ENCODE peak calls at places on chromosomes 1 and 21, in four cellular contexts. O, E, A and G are unnamed samples.

GRCh38 chr1:115679141-115679611 is 37.4 kb downstream of the VANGL1 start:
- DNase-seq in O (no peak), E (no peak), A (peak; percentile 74), G (peak; percentile 41)

GRCh38 chr1:119964673-119965363 is 68.5 kb upstream of the ADAM30 start:
- DNase-seq in O (no peak), E (no peak), A (peak; percentile 80), G (no peak)

GRCh38 chr1:73176902-73177301 is 894.6 kb upstream of the NEGR1 start:
- DNase-seq in O (no peak), E (no peak), A (no peak), G (no peak)

GRCh38 chr1:2050793-2051682 is 827 bp downstream of the PRKCZ start:
- DNase-seq in O (no peak), E (no peak), A (no peak), G (no peak)

GRCh38 chr1:186864296-186864695 is 35.5 kb downstream of the PLA2G4A start:
- DNase-seq in O (no peak), E (no peak), A (peak; percentile 34), G (no peak)

GRCh38 chr1:11753555-11754208 is 8.3 kb upstream of the C1orf167 start:
- DNase-seq in O (no peak), E (no peak), A (peak; percentile 12), G (no peak)

GRCh38 chr21:36532769-36533467 is 53.0 kb upstream of the CLDN14 start:
- DNase-seq in O (no peak), E (no peak), A (no peak), G (no peak)

GRCh38 chr1:193479187-193479586 is 292.8 kb upstream of the B3GALT2 start:
- DNase-seq in O (no peak), E (no peak), A (no peak), G (peak; percentile 90)

GRCh38 chr21:41187537-41188025 is 19.6 kb downstream of the BACE2 start:
- DNase-seq in O (no peak), E (no peak), A (no peak), G (no peak)

GRCh38 chr1:182616130-182617074 is 12.2 kb upstream of the RGS16 start:
- DNase-seq in O (no peak), E (no peak), A (peak; percentile 86), G (peak; percentile 96)

GRCh38 chr1:172585348-172585747 is 52.4 kb downstream of the SUCO start:
- DNase-seq in O (no peak), E (no peak), A (peak; percentile 80), G (no peak)

GRCh38 chr1:29621826-29622435 is 385.6 kb downstream of the PTPRU start:
- DNase-seq in O (no peak), E (no peak), A (no peak), G (no peak)

GRCh38 chr1:181077576-181078242 is 10.8 kb upstream of the IER5 start:
- DNase-seq in O (no peak), E (no peak), A (peak; percentile 31), G (no peak)

GRCh38 chr1:97365026-97365425 is 555.8 kb downstream of the DPYD start:
- DNase-seq in O (no peak), E (no peak), A (no peak), G (no peak)

GRCh38 chr21:22993144-22993543 is 1994.9 kb downstream of the NCAM2 start:
- DNase-seq in O (no peak), E (no peak), A (no peak), G (no peak)

GRCh38 chr1:21305900-21306189 is 15.6 kb upstream of the ECE1 start:
- DNase-seq in O (no peak), E (no peak), A (no peak), G (no peak)

GRCh38 chr1:241518447-241519307 is 878 bp downstream of the FH start:
- DNase-seq in O (peak; percentile 42), E (no peak), A (peak; percentile 31), G (peak; percentile 42)

GRCh38 chr1:100524355-100524754 is 13.6 kb upstream of the GPR88 start:
- DNase-seq in O (no peak), E (no peak), A (no peak), G (no peak)

GRCh38 chr1:82979593-82980230 is 1019.2 kb downstream of the TTLL7 start:
- DNase-seq in O (no peak), E (no peak), A (no peak), G (peak; percentile 65)

GRCh38 chr1:200038645-200038986 is 11.1 kb downstream of the NR5A2 start:
- DNase-seq in O (peak; percentile 60), E (no peak), A (no peak), G (no peak)

GRCh38 chr1:8477199-8477982 is 159.5 kb downstream of the SLC45A1 start:
- DNase-seq in O (no peak), E (no peak), A (peak; percentile 83), G (peak; percentile 84)

GRCh38 chr1:25743164-25744139 is 56.5 kb upstream of the SELENON start:
- DNase-seq in O (no peak), E (no peak), A (peak; percentile 94), G (no peak)

GRCh38 chr1:89525169-89525855 is 683 bp downstream of the LRRC8B start:
- DNase-seq in O (peak; percentile 30), E (peak; percentile 37), A (no peak), G (peak; percentile 54)

GRCh38 chr1:84653130-84653680 is 37.1 kb downstream of the SSX2IP start:
- DNase-seq in O (no peak), E (no peak), A (peak; percentile 9), G (no peak)

GRCh38 chr1:208088319-208088718 is 155.9 kb downstream of the PLXNA2 start:
- DNase-seq in O (no peak), E (no peak), A (no peak), G (no peak)

GRCh38 chr1:46812065-46812750 is 13.4 kb downstream of the CYP4B1 start:
- DNase-seq in O (no peak), E (no peak), A (no peak), G (peak; percentile 22)

GRCh38 chr1:21126324-21126723 is 50.4 kb downstream of the EIF4G3 start:
- DNase-seq in O (no peak), E (no peak), A (no peak), G (no peak)

GRCh38 chr1:155657463-155657862 is 31.1 kb downstream of the YY1AP1 start:
- DNase-seq in O (no peak), E (no peak), A (no peak), G (no peak)

GRCh38 chr21:45318146-45318555 is 30.5 kb upstream of the POFUT2 start:
- DNase-seq in O (no peak), E (no peak), A (no peak), G (no peak)

GRCh38 chr1:8047112-8047511 is 21.0 kb upstream of the ERRFI1 start:
- DNase-seq in O (no peak), E (no peak), A (peak; percentile 57), G (no peak)

GRCh38 chr21:15028186-15028585 is 36.6 kb downstream of the NRIP1 start:
- DNase-seq in O (no peak), E (no peak), A (no peak), G (no peak)

GRCh38 chr21:44567481-44568171 is 5.9 kb upstream of the KRTAP10-4 start:
- DNase-seq in O (no peak), E (no peak), A (no peak), G (no peak)

GRCh38 chr1:56709269-56709880 is 64.3 kb downstream of the PRKAA2 start:
- DNase-seq in O (peak; percentile 10), E (peak; percentile 45), A (peak; percentile 81), G (peak; percentile 49)

GRCh38 chr1:231196307-231196706 is 34.4 kb downstream of the TRIM67 start:
- DNase-seq in O (no peak), E (no peak), A (no peak), G (no peak)

DNA sequence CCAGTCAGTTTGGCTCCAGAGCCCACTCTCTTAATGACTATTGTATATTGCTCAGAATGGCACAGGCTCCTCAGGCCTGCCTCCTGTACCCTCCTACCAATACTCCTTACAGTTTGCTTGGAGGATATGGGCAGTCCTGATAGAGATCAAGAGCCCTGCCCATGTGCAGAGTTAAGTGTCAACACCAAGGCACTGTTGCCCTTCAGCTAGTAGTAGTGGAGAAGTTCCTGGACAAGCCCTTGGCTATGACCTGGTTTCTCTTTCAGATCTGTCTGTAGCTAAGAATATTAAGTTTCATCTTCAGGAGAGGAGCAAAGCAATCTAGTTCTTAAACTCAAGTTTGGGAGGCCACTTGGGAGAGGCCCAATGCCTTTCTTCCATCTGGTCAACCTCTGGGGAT is 22.5 kb downstream of the RPL5 start:
- DNase-seq in O (no peak), E (no peak), A (no peak), G (peak; percentile 51)
- TF ChIP-seq CTCF in O (no peak), E (no peak), A (no peak), G (no peak)

GRCh38 chr1:53172751-53173498 is 23.7 kb upstream of the CPT2 start:
- DNase-seq in O (no peak), E (no peak), A (peak; percentile 75), G (peak; percentile 53)
- TF ChIP-seq CTCF in O (no peak), E (peak; percentile 34), A (peak; percentile 45), G (no peak)

DNA sequence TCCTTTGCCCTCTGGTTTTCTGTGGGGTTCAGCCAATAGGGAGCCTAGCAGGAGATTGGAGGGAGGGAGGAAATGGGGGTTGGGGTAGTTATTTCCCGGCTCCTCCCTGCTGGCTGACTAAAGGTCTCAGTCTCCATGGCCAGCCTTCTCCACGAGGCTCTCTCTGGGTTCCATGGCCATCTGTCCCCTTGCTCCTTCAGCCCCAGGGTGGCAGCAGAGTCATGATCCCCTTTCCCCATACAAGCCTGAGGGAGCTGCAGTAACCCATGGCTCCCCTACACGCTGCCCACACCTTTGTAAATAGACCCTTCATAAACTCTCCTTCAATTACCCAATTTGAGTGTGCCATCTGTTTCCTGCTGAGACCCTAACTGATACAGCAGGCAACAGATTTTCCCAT is 176.1 kb upstream of the CSF3R start:
- DNase-seq in O (no peak), E (no peak), A (no peak), G (no peak)
- TF ChIP-seq CTCF in O (no peak), E (no peak), A (no peak), G (no peak)

GRCh38 chr1:168689726-168690602 is 39.0 kb downstream of the DPT start:
- DNase-seq in O (no peak), E (no peak), A (peak; percentile 78), G (no peak)

GRCh38 chr1:168688679-168689657 is 40.0 kb downstream of the DPT start:
- DNase-seq in O (no peak), E (no peak), A (no peak), G (no peak)

GRCh38 chr1:168691541-168691940 is 37.5 kb downstream of the DPT start:
- DNase-seq in O (no peak), E (no peak), A (no peak), G (no peak)

GRCh38 chr1:168686666-168687065 is 42.3 kb downstream of the DPT start:
- DNase-seq in O (no peak), E (no peak), A (no peak), G (no peak)

DNA sequence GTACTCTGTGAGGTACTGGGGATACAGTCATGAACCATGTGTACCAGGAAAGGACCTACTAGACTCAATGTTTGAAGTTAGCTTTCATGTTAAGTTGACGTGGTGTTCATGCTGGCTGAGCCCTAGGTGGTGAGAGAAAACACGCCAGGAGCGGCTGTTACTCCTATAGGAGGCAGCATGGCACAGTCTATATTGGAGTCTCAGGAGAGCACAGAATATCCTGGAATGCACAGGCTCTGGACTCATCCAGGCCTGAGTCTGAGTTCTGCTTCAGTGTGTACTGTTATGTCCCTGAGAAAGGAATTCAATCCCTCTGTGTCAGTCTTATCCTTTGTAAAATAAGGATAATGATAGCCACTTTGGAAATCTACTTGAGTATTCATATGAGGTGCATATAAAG is 41.2 kb downstream of the DPT start:
- DNase-seq in O (peak; percentile 35), E (no peak), A (no peak), G (no peak)
- TF ChIP-seq CTCF in O (no peak), E (peak; percentile 24), A (no peak), G (no peak)